ENCODE peak calls at places on chromosomes 12 and 14, in seven cellular contexts. L is dorsolateral prefrontal cortex, T is cardiac fibroblast, U is hepatocyte, K is transverse colon, D is adrenal gland, J is endodermal cell. X is an unnamed sample.

GRCh38 chr14:51248041-51248987 is 8.3 kb downstream of the TMX1 start:
- DNase-seq in L (no peak), T (no peak), U (no peak), K (no peak), D (no peak), J (no peak), X (no peak)

GRCh38 chr14:86541969-86542368 is 1012.0 kb downstream of the FLRT2 start:
- DNase-seq in L (no peak), T (no peak), U (no peak), K (no peak), D (no peak), J (no peak), X (no peak)

GRCh38 chr14:68042591-68043210 is 223.1 kb downstream of the RAD51B start:
- DNase-seq in L (no peak), T (no peak), U (peak; percentile 42), K (no peak), D (no peak), J (no peak), X (no peak)

GRCh38 chr12:105466231-105466900 is 135.9 kb downstream of the C12orf75 start:
- DNase-seq in L (no peak), T (peak; percentile 34), U (no peak), K (no peak), D (no peak), J (no peak), X (no peak)

GRCh38 chr12:1927051-1927680 is 8.7 kb upstream of the CACNA2D4 start:
- DNase-seq in L (peak; percentile 22), T (no peak), U (no peak), K (no peak), D (peak; percentile 45), J (peak; percentile 37), X (no peak)

GRCh38 chr14:52244997-52245396 is 22.5 kb upstream of the PTGDR start:
- DNase-seq in L (no peak), T (no peak), U (no peak), K (no peak), D (no peak), J (no peak), X (no peak)

GRCh38 chr12:110314308-110314707 is 33.3 kb downstream of the ATP2A2 start:
- DNase-seq in L (no peak), T (peak; percentile 84), U (peak; percentile 19), K (no peak), D (no peak), J (no peak), X (no peak)

GRCh38 chr12:121648458-121649028 is 20.9 kb downstream of the MORN3 start:
- DNase-seq in L (no peak), T (no peak), U (no peak), K (no peak), D (no peak), J (peak; percentile 52), X (peak; percentile 90)

GRCh38 chr12:27142102-27142721 is 59.8 kb upstream of the C12orf71 start:
- DNase-seq in L (peak; percentile 51), T (peak; percentile 92), U (peak; percentile 89), K (peak; percentile 57), D (peak; percentile 82), J (peak; percentile 92), X (peak; percentile 55)

DNA sequence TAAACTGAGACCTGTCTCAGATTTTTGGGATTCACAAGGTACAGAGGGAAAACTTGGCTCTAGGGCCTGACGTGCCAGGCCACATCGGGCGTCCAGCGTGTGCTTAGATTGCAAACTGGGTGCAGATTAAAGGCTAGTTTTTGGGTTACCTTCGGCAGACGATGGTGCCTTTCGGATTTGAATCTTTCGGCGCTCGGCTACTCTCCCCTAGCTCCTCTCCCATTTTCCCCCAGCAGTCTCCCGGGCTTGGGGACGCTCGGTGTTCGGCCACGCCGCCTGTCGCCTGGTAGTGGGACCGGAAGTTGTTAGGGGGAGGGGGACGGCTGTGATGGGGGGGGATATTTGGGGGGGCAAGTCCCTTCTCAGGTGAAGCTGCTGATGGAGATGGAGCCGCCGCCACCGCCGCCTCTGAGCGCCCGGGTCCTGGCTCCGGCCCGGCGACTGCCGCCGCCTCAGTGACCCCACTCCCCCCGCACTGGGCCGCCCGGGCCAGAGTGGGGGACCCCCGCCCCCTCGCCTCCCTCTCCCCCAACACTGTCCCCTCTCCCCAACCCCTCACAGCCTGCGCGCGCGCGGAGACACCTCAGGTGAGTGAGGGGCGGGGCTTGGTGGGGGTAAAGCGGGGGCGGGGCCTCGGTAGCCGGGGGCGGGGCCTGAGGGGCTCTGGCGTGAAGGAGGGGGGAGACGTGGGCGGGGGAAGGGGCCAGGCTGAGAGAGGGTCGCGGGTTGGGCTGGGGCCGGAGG is 10.2 kb downstream of the SUOX start:
- DNase-seq in L (peak; percentile 90), T (peak; percentile 84), U (peak; percentile 91), K (peak; percentile 88), D (peak; percentile 89), J (peak; percentile 98), X (peak; percentile 60)
- H3K4me3 ChIP-seq in L (peak overlapping the region; percentile 97), T (peak overlapping the region; percentile 67), U (peak overlapping the region; percentile 63), K (peak overlapping the region; percentile 85), D (no peak overlapping the region), J (peak overlapping the region; percentile 91), X (peak overlapping the region; percentile 72)

GRCh38 chr14:94004015-94004414 is 6.9 kb downstream of the CCDC197 start:
- DNase-seq in L (no peak), T (no peak), U (no peak), K (no peak), D (no peak), J (no peak), X (no peak)

GRCh38 chr14:94001501-94002396 is 4.6 kb downstream of the CCDC197 start:
- DNase-seq in L (peak; percentile 80), T (peak; percentile 75), U (peak; percentile 84), K (peak; percentile 59), D (peak; percentile 84), J (peak; percentile 87), X (peak; percentile 62)

GRCh38 chr14:94003397-94003796 is 6.3 kb downstream of the CCDC197 start:
- DNase-seq in L (no peak), T (no peak), U (no peak), K (no peak), D (no peak), J (no peak), X (no peak)

GRCh38 chr14:94008234-94008633 is 11.1 kb downstream of the CCDC197 start:
- DNase-seq in L (no peak), T (no peak), U (no peak), K (no peak), D (no peak), J (no peak), X (no peak)

DNA sequence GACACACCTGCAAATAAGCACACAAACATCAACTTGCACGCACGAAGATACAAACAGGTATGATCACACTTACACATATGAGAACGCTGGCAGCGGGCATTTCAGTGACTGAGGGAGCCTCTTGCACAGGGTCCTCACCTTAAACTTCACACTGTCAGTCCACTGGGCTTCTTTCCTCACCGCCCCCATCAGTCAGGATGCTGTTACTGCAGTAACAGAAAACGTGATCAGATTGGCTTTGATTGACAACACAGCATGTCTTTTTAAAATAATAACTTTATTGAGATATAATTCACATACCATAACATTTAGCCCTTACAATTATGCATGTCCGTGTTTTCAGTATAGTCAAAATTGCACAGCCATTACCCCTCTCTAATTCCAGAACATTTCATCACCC is 8.2 kb downstream of the CCDC197 start:
- DNase-seq in L (no peak), T (no peak), U (no peak), K (no peak), D (no peak), J (peak; percentile 73), X (no peak)
- TF ChIP-seq CTCF in L (no peak), T (peak; percentile 39), U (peak; percentile 29), K (peak; percentile 14), D (no peak), J (peak; percentile 71), X (peak; percentile 32)

DNA sequence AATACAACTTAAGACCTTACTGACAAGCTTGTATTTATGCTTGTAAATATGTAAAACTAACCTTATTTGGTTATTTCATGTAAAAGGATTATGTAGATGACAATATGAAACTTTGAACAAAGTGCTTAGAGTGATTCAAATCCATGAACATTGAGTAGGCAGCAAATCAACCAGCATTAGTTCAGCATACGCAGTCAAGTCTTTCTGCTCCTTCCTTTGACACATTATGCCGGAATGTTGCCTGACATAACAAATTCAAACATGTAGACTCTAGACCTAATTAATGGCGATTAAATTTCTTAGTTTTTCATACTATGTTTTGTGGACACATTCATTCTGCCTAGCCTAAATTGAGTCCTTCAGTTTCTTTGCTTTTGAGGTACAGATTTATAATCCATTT is 105.3 kb downstream of the FGD4 start:
- DNase-seq in L (no peak), T (no peak), U (no peak), K (no peak), D (no peak), J (no peak), X (no peak)
- H3K4me3 ChIP-seq in L (peak overlapping the region; percentile 67), T (no peak overlapping the region), U (no peak overlapping the region), K (no peak overlapping the region), D (no peak overlapping the region), J (peak overlapping the region; percentile 13), X (no peak overlapping the region)

GRCh38 chr12:43942379-43942778 is 106.5 kb downstream of the TMEM117 start:
- DNase-seq in L (no peak), T (no peak), U (no peak), K (no peak), D (no peak), J (no peak), X (no peak)

GRCh38 chr12:43937947-43938346 is 102.1 kb downstream of the TMEM117 start:
- DNase-seq in L (no peak), T (peak; percentile 27), U (peak; percentile 11), K (no peak), D (no peak), J (peak; percentile 54), X (no peak)
- TF ChIP-seq CTCF in L (no peak), T (peak; percentile 36), U (peak; percentile 31), K (no peak), D (no peak), J (peak; percentile 66), X (peak; percentile 19)

X was measured in LNCaP clone FGC.